ENCODE peak calls at places on chromosomes 13 and 19, in four cellular contexts. One of them, this sample, is unnamed.

GRCh38 chr13:110913322-110913721 is 1.5 kb downstream of the ANKRD10 start:
- DNase-seq in HepG2: peak
- DNase-seq in K562: no peak
- DNase-seq in GM12878: no peak
- DNase-seq in this sample: no peak

GRCh38 chr19:54473071-54473941 is at the start of gene CDC42EP5:
- DNase-seq in K562: peak
- DNase-seq in HepG2: no peak
- DNase-seq in GM12878: no peak
- DNase-seq in this sample: no peak

GRCh38 chr19:30091456-30091855 is 149.4 kb downstream of the URI1 start:
- DNase-seq in K562: no peak
- DNase-seq in HepG2: no peak
- DNase-seq in GM12878: no peak
- DNase-seq in this sample: no peak

GRCh38 chr19:23382955-23383354 is 12.3 kb downstream of the ZNF91 start:
- DNase-seq in GM12878: no peak
- DNase-seq in K562: no peak
- DNase-seq in HepG2: no peak
- DNase-seq in this sample: no peak

GRCh38 chr13:95714142-95714832 is 37.3 kb downstream of the DNAJC3 start:
- DNase-seq in HepG2: no peak
- DNase-seq in GM12878: no peak
- DNase-seq in K562: no peak
- DNase-seq in this sample: no peak

GRCh38 chr13:43303040-43303729 is 279.8 kb downstream of the DNAJC15 start:
- DNase-seq in GM12878: no peak
- DNase-seq in HepG2: peak
- DNase-seq in K562: no peak
- DNase-seq in this sample: peak

GRCh38 chr13:20405691-20406090 is 120.0 kb downstream of the CRYL1 start:
- DNase-seq in K562: no peak
- DNase-seq in GM12878: no peak
- DNase-seq in HepG2: no peak
- DNase-seq in this sample: no peak

GRCh38 chr13:50476579-50476978 is 366.9 kb downstream of the DLEU7 start:
- DNase-seq in K562: no peak
- DNase-seq in GM12878: no peak
- DNase-seq in HepG2: no peak
- DNase-seq in this sample: no peak

GRCh38 chr13:46622013-46622917 is 69.3 kb downstream of the LRCH1 start:
- DNase-seq in HepG2: peak
- DNase-seq in K562: no peak
- DNase-seq in GM12878: no peak
- DNase-seq in this sample: no peak

GRCh38 chr13:99979453-99980200 is 2.0 kb upstream of the ZIC2 start:
- DNase-seq in GM12878: no peak
- DNase-seq in K562: no peak
- DNase-seq in HepG2: no peak
- DNase-seq in this sample: no peak

GRCh38 chr19:48806818-48807589 is 3.8 kb downstream of the BCAT2 start:
- DNase-seq in HepG2: peak
- DNase-seq in GM12878: no peak
- DNase-seq in K562: peak
- DNase-seq in this sample: peak

GRCh38 chr13:21557995-21558394 is 46.0 kb downstream of the MICU2 start:
- DNase-seq in K562: peak
- DNase-seq in HepG2: peak
- DNase-seq in GM12878: no peak
- DNase-seq in this sample: peak

GRCh38 chr19:10780368-10780767 is 55.6 kb downstream of the TMED1 start:
- DNase-seq in GM12878: no peak
- DNase-seq in K562: no peak
- DNase-seq in HepG2: no peak
- DNase-seq in this sample: no peak

GRCh38 chr13:47897411-47898050 is 103.5 kb downstream of the SUCLA2 start:
- DNase-seq in HepG2: peak
- DNase-seq in K562: no peak
- DNase-seq in GM12878: no peak
- DNase-seq in this sample: no peak

GRCh38 chr13:24215732-24216131 is 55.2 kb downstream of the SPATA13 start:
- DNase-seq in GM12878: no peak
- DNase-seq in K562: no peak
- DNase-seq in HepG2: no peak
- DNase-seq in this sample: no peak

GRCh38 chr19:31648347-31648746 is 299.1 kb upstream of the TSHZ3 start:
- DNase-seq in HepG2: no peak
- DNase-seq in GM12878: no peak
- DNase-seq in K562: no peak
- DNase-seq in this sample: no peak

GRCh38 chr19:3125900-3126524 is 9.8 kb upstream of the GNA15 start:
- DNase-seq in GM12878: no peak
- DNase-seq in K562: peak
- DNase-seq in HepG2: peak
- DNase-seq in this sample: peak

GRCh38 chr13:59391696-59392095 is 772.0 kb downstream of the DIAPH3 start:
- DNase-seq in HepG2: peak
- DNase-seq in GM12878: peak
- DNase-seq in K562: peak
- DNase-seq in this sample: peak

GRCh38 chr19:46678110-46678732 is 17.2 kb upstream of the DACT3 start:
- DNase-seq in HepG2: no peak
- DNase-seq in K562: peak
- DNase-seq in GM12878: no peak
- DNase-seq in this sample: peak

GRCh38 chr19:11675569-11675968 is 63.2 kb downstream of the ZNF823 start:
- DNase-seq in GM12878: no peak
- DNase-seq in K562: no peak
- DNase-seq in HepG2: no peak
- DNase-seq in this sample: no peak

GRCh38 chr13:75961911-75962310 is 325.8 kb downstream of the LMO7 start:
- DNase-seq in GM12878: no peak
- DNase-seq in K562: no peak
- DNase-seq in HepG2: no peak
- DNase-seq in this sample: no peak

GRCh38 chr13:90868321-90868920 is 479.1 kb upstream of the MIR17HG start:
- DNase-seq in GM12878: no peak
- DNase-seq in K562: peak
- DNase-seq in HepG2: peak
- DNase-seq in this sample: no peak

GRCh38 chr19:55643733-55644116 is 276 bp downstream of the ZNF581 start:
- DNase-seq in HepG2: no peak
- DNase-seq in K562: peak
- DNase-seq in GM12878: no peak
- DNase-seq in this sample: no peak

GRCh38 chr19:35559781-35560180 is 3.7 kb downstream of the ATP4A start:
- DNase-seq in K562: no peak
- DNase-seq in GM12878: no peak
- DNase-seq in HepG2: no peak
- DNase-seq in this sample: no peak

GRCh38 chr19:18167975-18168645 is 5.5 kb upstream of the IFI30 start:
- DNase-seq in HepG2: no peak
- DNase-seq in GM12878: no peak
- DNase-seq in K562: peak
- DNase-seq in this sample: peak

GRCh38 chr19:48695743-48696352 is at the start of gene FUT2:
- DNase-seq in K562: peak
- DNase-seq in HepG2: no peak
- DNase-seq in GM12878: no peak
- DNase-seq in this sample: no peak

GRCh38 chr19:2015611-2015950 is at the start of gene BTBD2:
- DNase-seq in HepG2: no peak
- DNase-seq in K562: no peak
- DNase-seq in GM12878: no peak
- DNase-seq in this sample: peak

DNA sequence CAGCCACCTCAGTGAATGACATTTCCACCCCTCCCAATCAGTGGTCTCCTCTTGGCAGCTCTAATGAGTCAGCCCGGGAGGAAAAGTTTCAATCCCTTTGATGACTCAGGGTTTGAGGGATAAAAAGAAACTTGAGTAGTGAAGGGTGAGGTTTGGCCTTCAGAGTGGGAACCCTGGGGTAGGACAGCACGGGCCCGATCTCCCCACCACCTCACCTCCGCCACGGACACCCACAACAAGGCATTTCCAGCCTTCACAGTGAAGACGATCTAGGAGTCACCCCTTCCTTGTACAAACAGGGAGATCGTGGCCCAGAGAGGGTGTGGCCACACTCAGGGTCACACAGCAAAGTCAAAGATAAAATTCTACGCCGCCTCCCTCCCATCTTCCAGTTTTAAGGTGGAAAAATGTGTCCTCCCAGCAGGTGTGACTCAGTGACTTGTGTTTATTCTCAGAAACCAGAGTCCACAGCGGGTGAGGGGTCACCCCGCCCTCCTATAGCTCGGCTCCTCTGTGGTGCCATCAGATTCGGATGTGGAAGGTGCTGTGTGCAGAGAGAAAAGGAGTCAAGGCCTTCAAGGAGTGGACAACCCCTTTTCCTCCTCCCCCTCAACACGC is 12.3 kb downstream of the CIB3 start:
- DNase-seq in HepG2: peak
- DNase-seq in GM12878: no peak
- DNase-seq in K562: peak
- DNase-seq in this sample: no peak
- TF ChIP-seq TARDBP in HepG2: no peak
- TF ChIP-seq TARDBP in GM12878: no peak
- TF ChIP-seq TARDBP in K562: no peak
- TF ChIP-seq TARDBP in this sample: no peak

DNA sequence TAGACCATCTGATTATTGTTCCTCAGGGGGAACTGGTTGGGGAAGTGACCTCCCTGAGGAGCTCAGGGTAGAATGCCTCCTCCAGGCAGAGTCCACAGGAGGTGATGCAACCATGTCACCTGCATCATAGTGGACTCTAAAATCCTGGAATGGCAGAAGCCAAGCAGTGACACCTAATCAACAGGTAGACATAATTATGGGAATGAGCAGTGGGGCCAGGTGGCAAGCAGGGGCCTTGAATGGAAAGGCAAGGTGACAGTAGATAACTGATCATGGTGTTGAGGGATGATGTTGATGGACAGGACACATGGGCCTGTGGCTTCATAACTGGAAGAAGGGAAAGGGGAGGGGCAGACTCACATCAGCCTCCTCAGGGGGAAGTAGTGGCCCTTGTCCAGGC is 27.3 kb upstream of the IRS2 start:
- DNase-seq in GM12878: no peak
- DNase-seq in HepG2: no peak
- DNase-seq in K562: no peak
- DNase-seq in this sample: no peak
- TF ChIP-seq TARDBP in GM12878: no peak
- TF ChIP-seq TARDBP in HepG2: no peak
- TF ChIP-seq TARDBP in K562: no peak
- TF ChIP-seq TARDBP in this sample: no peak

GRCh38 chr13:33480561-33480960 is 195.0 kb upstream of the STARD13 start:
- DNase-seq in GM12878: no peak
- DNase-seq in K562: no peak
- DNase-seq in HepG2: no peak
- DNase-seq in this sample: no peak
- TF ChIP-seq TARDBP in GM12878: no peak
- TF ChIP-seq TARDBP in K562: no peak
- TF ChIP-seq TARDBP in HepG2: no peak
- TF ChIP-seq TARDBP in this sample: no peak

GRCh38 chr13:27455331-27455855 is 5.0 kb upstream of the MTIF3 start:
- DNase-seq in GM12878: no peak
- DNase-seq in HepG2: no peak
- DNase-seq in K562: no peak
- DNase-seq in this sample: no peak
- TF ChIP-seq TARDBP in GM12878: no peak
- TF ChIP-seq TARDBP in HepG2: no peak
- TF ChIP-seq TARDBP in K562: no peak
- TF ChIP-seq TARDBP in this sample: no peak

GRCh38 chr19:5814847-5815246 is 10.0 kb downstream of the NRTN start:
- DNase-seq in GM12878: no peak
- DNase-seq in HepG2: no peak
- DNase-seq in K562: no peak
- DNase-seq in this sample: no peak
- TF ChIP-seq TARDBP in GM12878: no peak
- TF ChIP-seq TARDBP in HepG2: no peak
- TF ChIP-seq TARDBP in K562: no peak
- TF ChIP-seq TARDBP in this sample: no peak

GRCh38 chr19:39852882-39853281 is 6.7 kb upstream of the FBL start:
- DNase-seq in K562: no peak
- DNase-seq in GM12878: no peak
- DNase-seq in HepG2: no peak
- DNase-seq in this sample: no peak

GRCh38 chr19:39864118-39864517 is 17.9 kb upstream of the FBL start:
- DNase-seq in GM12878: no peak
- DNase-seq in HepG2: no peak
- DNase-seq in K562: no peak
- DNase-seq in this sample: no peak

GRCh38 chr19:39858541-39858940 is 12.4 kb upstream of the FBL start:
- DNase-seq in GM12878: no peak
- DNase-seq in HepG2: peak
- DNase-seq in K562: peak
- DNase-seq in this sample: no peak
- TF ChIP-seq TARDBP in GM12878: no peak
- TF ChIP-seq TARDBP in HepG2: no peak
- TF ChIP-seq TARDBP in K562: no peak
- TF ChIP-seq TARDBP in this sample: no peak